ENCODE peak calls at places on chromosome 9, in nine cellular contexts. One of them, this sample, is unnamed.

GRCh38 chr9:86405926-86406325 is 51.7 kb upstream of the TUT7 start:
- DNase-seq in cardiac muscle cell: no peak
- DNase-seq in breast epithelium: no peak
- DNase-seq in tibial nerve: no peak
- DNase-seq in tibial artery: no peak
- DNase-seq in hepatocyte: peak; percentile 71
- DNase-seq in body of pancreas: peak; percentile 21
- DNase-seq in CD8-positive, alpha-beta T cell: no peak
- DNase-seq in ascending aorta: no peak
- DNase-seq in this sample: no peak

GRCh38 chr9:114001794-114002261 is 76.3 kb downstream of the AMBP start:
- DNase-seq in cardiac muscle cell: no peak
- DNase-seq in breast epithelium: no peak
- DNase-seq in tibial nerve: no peak
- DNase-seq in tibial artery: peak; percentile 55
- DNase-seq in hepatocyte: no peak
- DNase-seq in body of pancreas: peak; percentile 9
- DNase-seq in CD8-positive, alpha-beta T cell: no peak
- DNase-seq in ascending aorta: peak; percentile 61
- DNase-seq in this sample: peak; percentile 12

GRCh38 chr9:99103909-99104458 is 929 bp upstream of the TGFBR1 start:
- DNase-seq in cardiac muscle cell: no peak
- DNase-seq in breast epithelium: peak; percentile 35
- DNase-seq in tibial nerve: no peak
- DNase-seq in tibial artery: no peak
- DNase-seq in hepatocyte: peak; percentile 27
- DNase-seq in body of pancreas: no peak
- DNase-seq in CD8-positive, alpha-beta T cell: no peak
- DNase-seq in ascending aorta: peak; percentile 79
- DNase-seq in this sample: no peak

GRCh38 chr9:114223564-114224246 is 68.4 kb downstream of the COL27A1 start:
- DNase-seq in cardiac muscle cell: no peak
- DNase-seq in breast epithelium: no peak
- DNase-seq in tibial nerve: no peak
- DNase-seq in tibial artery: no peak
- DNase-seq in hepatocyte: no peak
- DNase-seq in body of pancreas: no peak
- DNase-seq in CD8-positive, alpha-beta T cell: no peak
- DNase-seq in ascending aorta: no peak
- DNase-seq in this sample: no peak

GRCh38 chr9:133690111-133690561 is 48.0 kb downstream of the SARDH start:
- DNase-seq in cardiac muscle cell: peak; percentile 27
- DNase-seq in breast epithelium: no peak
- DNase-seq in tibial nerve: no peak
- DNase-seq in tibial artery: no peak
- DNase-seq in hepatocyte: peak; percentile 67
- DNase-seq in body of pancreas: no peak
- DNase-seq in CD8-positive, alpha-beta T cell: no peak
- DNase-seq in ascending aorta: no peak
- DNase-seq in this sample: no peak

GRCh38 chr9:99595796-99596195 is 225.9 kb upstream of the NR4A3 start:
- DNase-seq in cardiac muscle cell: no peak
- DNase-seq in breast epithelium: no peak
- DNase-seq in tibial nerve: no peak
- DNase-seq in tibial artery: no peak
- DNase-seq in hepatocyte: no peak
- DNase-seq in body of pancreas: no peak
- DNase-seq in CD8-positive, alpha-beta T cell: no peak
- DNase-seq in ascending aorta: no peak
- DNase-seq in this sample: no peak

GRCh38 chr9:88965473-88965872 is 25.8 kb upstream of the S1PR3 start:
- DNase-seq in cardiac muscle cell: no peak
- DNase-seq in breast epithelium: no peak
- DNase-seq in tibial nerve: no peak
- DNase-seq in tibial artery: no peak
- DNase-seq in hepatocyte: no peak
- DNase-seq in body of pancreas: no peak
- DNase-seq in CD8-positive, alpha-beta T cell: no peak
- DNase-seq in ascending aorta: no peak
- DNase-seq in this sample: no peak

GRCh38 chr9:78879324-78880100 is 582.6 kb downstream of the PSAT1 start:
- DNase-seq in cardiac muscle cell: no peak
- DNase-seq in breast epithelium: no peak
- DNase-seq in tibial nerve: no peak
- DNase-seq in tibial artery: no peak
- DNase-seq in hepatocyte: no peak
- DNase-seq in body of pancreas: no peak
- DNase-seq in CD8-positive, alpha-beta T cell: no peak
- DNase-seq in ascending aorta: no peak
- DNase-seq in this sample: no peak

GRCh38 chr9:90296539-90296938 is 346.1 kb downstream of the DIRAS2 start:
- DNase-seq in cardiac muscle cell: no peak
- DNase-seq in breast epithelium: no peak
- DNase-seq in tibial nerve: no peak
- DNase-seq in tibial artery: no peak
- DNase-seq in hepatocyte: no peak
- DNase-seq in body of pancreas: no peak
- DNase-seq in CD8-positive, alpha-beta T cell: no peak
- DNase-seq in ascending aorta: no peak
- DNase-seq in this sample: no peak

GRCh38 chr9:84697494-84698114 is 28.1 kb downstream of the NTRK2 start:
- DNase-seq in cardiac muscle cell: peak; percentile 80
- DNase-seq in breast epithelium: peak; percentile 53
- DNase-seq in tibial nerve: peak; percentile 59
- DNase-seq in tibial artery: peak; percentile 81
- DNase-seq in hepatocyte: peak; percentile 79
- DNase-seq in body of pancreas: peak; percentile 72
- DNase-seq in CD8-positive, alpha-beta T cell: no peak
- DNase-seq in ascending aorta: peak; percentile 71
- DNase-seq in this sample: peak; percentile 83

GRCh38 chr9:124242331-124243194 is 15.2 kb upstream of the NEK6 start:
- DNase-seq in cardiac muscle cell: peak; percentile 30
- DNase-seq in breast epithelium: no peak
- DNase-seq in tibial nerve: no peak
- DNase-seq in tibial artery: peak; percentile 64
- DNase-seq in hepatocyte: peak; percentile 44
- DNase-seq in body of pancreas: no peak
- DNase-seq in CD8-positive, alpha-beta T cell: no peak
- DNase-seq in ascending aorta: no peak
- DNase-seq in this sample: peak; percentile 71

GRCh38 chr9:28031521-28032177 is 458.4 kb upstream of the C9orf72 start:
- DNase-seq in cardiac muscle cell: no peak
- DNase-seq in breast epithelium: no peak
- DNase-seq in tibial nerve: no peak
- DNase-seq in tibial artery: no peak
- DNase-seq in hepatocyte: no peak
- DNase-seq in body of pancreas: no peak
- DNase-seq in CD8-positive, alpha-beta T cell: no peak
- DNase-seq in ascending aorta: no peak
- DNase-seq in this sample: no peak

GRCh38 chr9:68651280-68651893 is 53.7 kb upstream of the PIP5K1B start:
- DNase-seq in cardiac muscle cell: no peak
- DNase-seq in breast epithelium: no peak
- DNase-seq in tibial nerve: no peak
- DNase-seq in tibial artery: no peak
- DNase-seq in hepatocyte: no peak
- DNase-seq in body of pancreas: no peak
- DNase-seq in CD8-positive, alpha-beta T cell: no peak
- DNase-seq in ascending aorta: no peak
- DNase-seq in this sample: no peak

GRCh38 chr9:110742741-110743371 is 74.3 kb downstream of the MUSK start:
- DNase-seq in cardiac muscle cell: no peak
- DNase-seq in breast epithelium: no peak
- DNase-seq in tibial nerve: no peak
- DNase-seq in tibial artery: no peak
- DNase-seq in hepatocyte: no peak
- DNase-seq in body of pancreas: no peak
- DNase-seq in CD8-positive, alpha-beta T cell: no peak
- DNase-seq in ascending aorta: peak; percentile 75
- DNase-seq in this sample: no peak

GRCh38 chr9:123329329-123329955 is 26.6 kb upstream of the CRB2 start:
- DNase-seq in cardiac muscle cell: no peak
- DNase-seq in breast epithelium: peak; percentile 86
- DNase-seq in tibial nerve: no peak
- DNase-seq in tibial artery: no peak
- DNase-seq in hepatocyte: no peak
- DNase-seq in body of pancreas: peak; percentile 45
- DNase-seq in CD8-positive, alpha-beta T cell: no peak
- DNase-seq in ascending aorta: no peak
- DNase-seq in this sample: peak; percentile 89

GRCh38 chr9:136724772-136725171 is 12.4 kb downstream of the DIPK1B start:
- DNase-seq in cardiac muscle cell: no peak
- DNase-seq in breast epithelium: no peak
- DNase-seq in tibial nerve: no peak
- DNase-seq in tibial artery: no peak
- DNase-seq in hepatocyte: no peak
- DNase-seq in body of pancreas: no peak
- DNase-seq in CD8-positive, alpha-beta T cell: no peak
- DNase-seq in ascending aorta: no peak
- DNase-seq in this sample: no peak

GRCh38 chr9:136728080-136728547 is 14.6 kb downstream of the LCN10 start:
- DNase-seq in cardiac muscle cell: peak; percentile 89
- DNase-seq in breast epithelium: peak; percentile 77
- DNase-seq in tibial nerve: peak; percentile 81
- DNase-seq in tibial artery: peak; percentile 92
- DNase-seq in hepatocyte: peak; percentile 95
- DNase-seq in body of pancreas: peak; percentile 93
- DNase-seq in CD8-positive, alpha-beta T cell: peak; percentile 86
- DNase-seq in ascending aorta: peak; percentile 91
- DNase-seq in this sample: peak; percentile 90

GRCh38 chr9:136725612-136726011 is 13.2 kb downstream of the DIPK1B start:
- DNase-seq in cardiac muscle cell: no peak
- DNase-seq in breast epithelium: no peak
- DNase-seq in tibial nerve: no peak
- DNase-seq in tibial artery: no peak
- DNase-seq in hepatocyte: peak; percentile 65
- DNase-seq in body of pancreas: no peak
- DNase-seq in CD8-positive, alpha-beta T cell: no peak
- DNase-seq in ascending aorta: no peak
- DNase-seq in this sample: no peak

GRCh38 chr9:136726631-136727191 is 14.3 kb downstream of the DIPK1B start:
- DNase-seq in cardiac muscle cell: no peak
- DNase-seq in breast epithelium: no peak
- DNase-seq in tibial nerve: no peak
- DNase-seq in tibial artery: no peak
- DNase-seq in hepatocyte: peak; percentile 72
- DNase-seq in body of pancreas: peak; percentile 54
- DNase-seq in CD8-positive, alpha-beta T cell: peak; percentile 34
- DNase-seq in ascending aorta: no peak
- DNase-seq in this sample: no peak

DNA sequence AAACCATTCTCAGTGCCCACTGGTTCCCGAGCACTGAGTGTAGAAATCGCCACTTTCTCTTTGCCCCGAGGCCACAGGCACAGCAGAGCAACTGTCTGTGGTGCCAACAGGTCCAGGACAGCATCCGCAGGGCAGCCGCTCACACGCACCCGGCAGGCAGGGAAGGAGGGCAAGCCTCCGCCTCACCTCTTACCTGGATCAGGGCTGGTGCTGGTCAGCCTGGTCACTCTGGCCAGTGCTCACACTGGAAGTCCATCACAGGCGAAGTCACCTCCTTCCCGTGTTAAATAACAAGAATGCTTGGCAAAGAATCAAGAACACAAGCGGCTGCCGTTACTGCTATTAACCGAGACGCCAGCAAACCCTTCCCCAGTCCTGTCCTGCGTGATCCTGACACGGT is 13.7 kb downstream of the DIPK1B start:
- DNase-seq in cardiac muscle cell: no peak
- DNase-seq in breast epithelium: no peak
- DNase-seq in tibial nerve: no peak
- DNase-seq in tibial artery: no peak
- DNase-seq in hepatocyte: no peak
- DNase-seq in body of pancreas: no peak
- DNase-seq in CD8-positive, alpha-beta T cell: no peak
- DNase-seq in ascending aorta: no peak
- DNase-seq in this sample: no peak
- H3K27ac ChIP-seq in cardiac muscle cell: peak overlapping the region; percentile 38
- H3K27ac ChIP-seq in breast epithelium: peak overlapping the region; percentile 30
- H3K27ac ChIP-seq in tibial nerve: no peak overlapping the region
- H3K27ac ChIP-seq in tibial artery: no peak overlapping the region
- H3K27ac ChIP-seq in hepatocyte: peak overlapping the region; percentile 73
- H3K27ac ChIP-seq in body of pancreas: no peak overlapping the region
- H3K27ac ChIP-seq in CD8-positive, alpha-beta T cell: no peak overlapping the region
- H3K27ac ChIP-seq in ascending aorta: no peak overlapping the region
- H3K27ac ChIP-seq in this sample: no peak overlapping the region

GRCh38 chr9:107246259-107247254 is 36.5 kb upstream of the RAD23B start:
- DNase-seq in cardiac muscle cell: peak; percentile 17
- DNase-seq in breast epithelium: no peak
- DNase-seq in tibial nerve: no peak
- DNase-seq in tibial artery: no peak
- DNase-seq in hepatocyte: no peak
- DNase-seq in body of pancreas: no peak
- DNase-seq in CD8-positive, alpha-beta T cell: no peak
- DNase-seq in ascending aorta: no peak
- DNase-seq in this sample: no peak
- TF ChIP-seq CTCF in cardiac muscle cell: peak; percentile 20
- TF ChIP-seq CTCF in breast epithelium: no peak
- TF ChIP-seq CTCF in tibial nerve: no peak
- TF ChIP-seq CTCF in tibial artery: no peak
- TF ChIP-seq CTCF in hepatocyte: no peak
- TF ChIP-seq CTCF in body of pancreas: no peak
- TF ChIP-seq CTCF in CD8-positive, alpha-beta T cell: no peak
- TF ChIP-seq CTCF in ascending aorta: no peak
- TF ChIP-seq CTCF in this sample: no peak

GRCh38 chr9:107034831-107035230 is 171.9 kb downstream of the ZNF462 start:
- DNase-seq in cardiac muscle cell: no peak
- DNase-seq in breast epithelium: no peak
- DNase-seq in tibial nerve: no peak
- DNase-seq in tibial artery: no peak
- DNase-seq in hepatocyte: no peak
- DNase-seq in body of pancreas: no peak
- DNase-seq in CD8-positive, alpha-beta T cell: no peak
- DNase-seq in ascending aorta: no peak
- DNase-seq in this sample: no peak

GRCh38 chr9:107033974-107034373 is 171.0 kb downstream of the ZNF462 start:
- DNase-seq in cardiac muscle cell: no peak
- DNase-seq in breast epithelium: no peak
- DNase-seq in tibial nerve: no peak
- DNase-seq in tibial artery: no peak
- DNase-seq in hepatocyte: no peak
- DNase-seq in body of pancreas: no peak
- DNase-seq in CD8-positive, alpha-beta T cell: no peak
- DNase-seq in ascending aorta: no peak
- DNase-seq in this sample: no peak

GRCh38 chr9:107039546-107039945 is 176.6 kb downstream of the ZNF462 start:
- DNase-seq in cardiac muscle cell: no peak
- DNase-seq in breast epithelium: no peak
- DNase-seq in tibial nerve: no peak
- DNase-seq in tibial artery: no peak
- DNase-seq in hepatocyte: no peak
- DNase-seq in body of pancreas: no peak
- DNase-seq in CD8-positive, alpha-beta T cell: no peak
- DNase-seq in ascending aorta: no peak
- DNase-seq in this sample: no peak

GRCh38 chr9:107036367-107036766 is 173.4 kb downstream of the ZNF462 start:
- DNase-seq in cardiac muscle cell: no peak
- DNase-seq in breast epithelium: no peak
- DNase-seq in tibial nerve: no peak
- DNase-seq in tibial artery: no peak
- DNase-seq in hepatocyte: no peak
- DNase-seq in body of pancreas: no peak
- DNase-seq in CD8-positive, alpha-beta T cell: no peak
- DNase-seq in ascending aorta: no peak
- DNase-seq in this sample: no peak
- H3K27ac ChIP-seq in cardiac muscle cell: no peak overlapping the region
- H3K27ac ChIP-seq in breast epithelium: no peak overlapping the region
- H3K27ac ChIP-seq in tibial nerve: no peak overlapping the region
- H3K27ac ChIP-seq in tibial artery: no peak overlapping the region
- H3K27ac ChIP-seq in hepatocyte: no peak overlapping the region
- H3K27ac ChIP-seq in body of pancreas: no peak overlapping the region
- H3K27ac ChIP-seq in CD8-positive, alpha-beta T cell: no peak overlapping the region
- H3K27ac ChIP-seq in ascending aorta: no peak overlapping the region
- H3K27ac ChIP-seq in this sample: no peak overlapping the region

GRCh38 chr9:2991292-2991691 is 147.4 kb upstream of the PUM3 start:
- DNase-seq in cardiac muscle cell: no peak
- DNase-seq in breast epithelium: no peak
- DNase-seq in tibial nerve: no peak
- DNase-seq in tibial artery: no peak
- DNase-seq in hepatocyte: no peak
- DNase-seq in body of pancreas: no peak
- DNase-seq in CD8-positive, alpha-beta T cell: no peak
- DNase-seq in ascending aorta: no peak
- DNase-seq in this sample: no peak
- TF ChIP-seq CTCF in cardiac muscle cell: no peak
- TF ChIP-seq CTCF in breast epithelium: no peak
- TF ChIP-seq CTCF in tibial nerve: no peak
- TF ChIP-seq CTCF in tibial artery: no peak
- TF ChIP-seq CTCF in hepatocyte: no peak
- TF ChIP-seq CTCF in body of pancreas: no peak
- TF ChIP-seq CTCF in CD8-positive, alpha-beta T cell: no peak
- TF ChIP-seq CTCF in ascending aorta: no peak
- TF ChIP-seq CTCF in this sample: no peak

This sample was measured in colonic mucosa.